ENCODE peak calls at places on chromosomes 3 and 15, in seven cellular contexts. C is A549, A is IMR-90, W is HepG2, D is GM12878, G is K562, I is H1. S is an unnamed sample.

GRCh38 chr3:72317491-72317890 is 530.8 kb downstream of the SHQ1 start:
- DNase-seq in C (no peak), A (peak), W (no peak), D (no peak), G (no peak), I (no peak), S (no peak)

GRCh38 chr15:40229956-40230355 is 8.9 kb upstream of the PAK6 start:
- DNase-seq in C (no peak), A (no peak), W (no peak), D (no peak), G (no peak), I (no peak), S (no peak)

GRCh38 chr15:92809880-92810361 is 90.2 kb upstream of the CHD2 start:
- DNase-seq in C (peak), A (peak), W (no peak), D (no peak), G (peak), I (no peak), S (no peak)

GRCh38 chr3:87311309-87311708 is 34.9 kb upstream of the POU1F1 start:
- DNase-seq in C (no peak), A (no peak), W (no peak), D (no peak), G (no peak), I (no peak), S (no peak)

GRCh38 chr3:28924744-28925360 is 356.0 kb upstream of the RBMS3 start:
- DNase-seq in C (peak), A (no peak), W (no peak), D (no peak), G (no peak), I (no peak), S (no peak)

GRCh38 chr15:97909291-97909891 is 51.1 kb upstream of the ARRDC4 start:
- DNase-seq in C (peak), A (peak), W (peak), D (no peak), G (peak), I (peak), S (peak)

GRCh38 chr3:64088408-64089136 is 65.3 kb upstream of the PSMD6 start:
- DNase-seq in C (peak), A (no peak), W (no peak), D (no peak), G (no peak), I (no peak), S (no peak)

GRCh38 chr3:184769771-184770170 is 42.2 kb upstream of the VPS8 start:
- DNase-seq in C (no peak), A (no peak), W (no peak), D (no peak), G (no peak), I (no peak), S (no peak)

GRCh38 chr3:129934234-129935123 is 40.0 kb upstream of the TRH start:
- DNase-seq in C (peak), A (peak), W (peak), D (no peak), G (peak), I (peak), S (peak)

DNA sequence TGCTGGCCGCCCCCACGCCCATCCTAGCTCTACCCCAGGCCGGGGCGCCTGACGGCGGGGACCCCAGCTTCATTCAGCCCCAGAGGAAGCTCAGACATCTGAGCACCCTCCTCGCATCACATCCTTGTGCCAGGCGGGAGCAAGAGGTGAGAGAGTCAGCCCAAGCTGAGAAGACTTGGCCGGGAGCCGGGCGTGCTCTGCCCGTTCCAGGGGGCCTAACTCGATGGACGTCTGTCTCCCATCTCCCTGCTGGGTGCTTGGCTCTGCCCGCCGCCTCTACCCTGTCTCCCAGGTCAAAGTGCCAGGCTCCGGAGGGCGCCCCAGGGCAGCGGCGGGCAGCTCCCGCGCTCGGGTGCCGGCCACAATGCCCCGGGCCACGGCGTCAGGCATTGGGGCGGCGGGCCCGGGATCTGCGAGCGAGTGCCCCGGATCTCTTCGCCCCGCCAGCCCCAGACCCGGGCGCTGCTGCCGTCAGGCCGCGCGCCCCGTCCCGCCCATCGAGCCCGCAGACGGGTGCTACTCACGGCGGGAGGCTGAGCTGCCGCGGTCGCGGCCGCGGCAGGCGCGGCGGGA is 425 bp downstream of the DAPK2 start:
- DNase-seq in C (no peak), A (no peak), W (no peak), D (no peak), G (no peak), I (peak), S (no peak)
- TF ChIP-seq CEBPB in C (no peak), A (no peak), W (no peak), D (no peak), G (no peak), I (no peak), S (no peak)

DNA sequence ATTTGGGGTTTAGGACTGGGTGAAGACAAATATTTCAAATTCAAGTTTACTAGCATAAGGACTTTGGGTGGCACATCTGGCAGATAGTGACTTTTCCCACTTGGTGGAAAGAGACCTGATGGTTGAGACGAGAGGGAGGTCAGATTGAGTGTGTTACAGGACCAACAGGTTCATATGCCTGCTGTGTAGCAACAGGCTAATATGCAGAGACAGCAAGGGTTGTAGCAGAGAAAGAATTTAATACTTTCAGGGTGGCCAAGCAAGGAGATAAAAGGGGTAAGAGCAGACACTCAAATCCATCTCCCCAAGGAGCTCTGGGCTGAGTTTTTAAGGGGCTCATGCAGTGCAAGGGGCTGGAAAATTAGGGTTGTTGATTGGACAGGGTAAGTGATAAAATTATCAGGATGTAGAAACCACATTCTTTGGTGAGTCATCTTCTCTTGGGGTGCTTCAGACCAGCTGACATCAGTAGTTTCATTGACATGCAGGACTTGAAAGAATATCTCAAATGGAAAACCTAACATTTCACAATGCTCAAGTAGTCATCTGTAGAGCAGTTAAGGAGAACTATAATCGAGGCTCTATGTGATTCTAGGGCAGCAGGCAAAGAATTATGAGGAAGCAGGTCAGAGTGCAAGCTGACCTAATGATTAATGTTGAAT is 13.6 kb downstream of the FOXB1 start:
- DNase-seq in C (no peak), A (no peak), W (no peak), D (no peak), G (no peak), I (no peak), S (no peak)
- TF ChIP-seq CEBPB in C (no peak), A (no peak), W (no peak), D (no peak), G (no peak), I (no peak), S (no peak)

GRCh38 chr3:46903341-46904302 is 26.1 kb downstream of the PTH1R start:
- DNase-seq in C (no peak), A (peak), W (no peak), D (no peak), G (peak), I (no peak), S (no peak)
- TF ChIP-seq CEBPB in C (no peak), A (no peak), W (no peak), D (no peak), G (no peak), I (no peak), S (no peak)

GRCh38 chr15:76056931-76057330 is 2.9 kb upstream of the TMEM266 start:
- DNase-seq in C (no peak), A (no peak), W (no peak), D (peak), G (no peak), I (no peak), S (no peak)
- TF ChIP-seq CEBPB in C (no peak), A (no peak), W (no peak), D (no peak), G (no peak), I (no peak), S (no peak)

DNA sequence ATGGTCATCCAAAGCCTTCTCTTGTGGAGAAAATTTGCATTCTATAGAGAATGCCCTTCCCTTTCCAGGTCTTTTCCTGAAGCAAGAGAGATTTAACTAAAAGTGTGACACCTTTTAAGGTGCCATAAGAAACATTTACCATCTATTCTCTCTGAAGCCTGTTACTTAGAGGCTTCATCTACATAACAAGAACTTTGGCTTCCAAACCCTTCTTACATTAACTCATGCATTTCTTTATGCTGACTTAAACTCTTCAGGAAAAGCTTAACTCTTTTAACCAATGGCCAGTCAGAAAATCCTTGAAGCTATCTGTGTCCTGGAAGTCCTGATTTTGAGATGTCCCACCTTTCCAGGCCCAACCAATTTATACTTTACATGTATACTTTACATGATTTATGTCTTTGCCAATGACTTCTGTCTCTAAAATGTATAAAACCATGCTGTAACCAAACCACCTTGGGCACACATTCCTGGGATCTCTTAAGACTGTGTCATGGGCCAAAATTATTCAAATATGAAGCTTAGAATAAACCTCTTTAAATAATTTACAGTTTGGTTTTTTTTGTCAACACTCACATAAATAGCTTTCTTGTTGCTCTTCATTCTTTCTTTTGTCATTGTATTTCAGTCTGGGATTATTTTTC is 472.6 kb upstream of the NECTIN3 start:
- DNase-seq in C (no peak), A (peak), W (no peak), D (no peak), G (no peak), I (no peak), S (no peak)
- TF ChIP-seq CEBPB in C (no peak), A (no peak), W (no peak), D (no peak), G (no peak), I (no peak), S (no peak)